ENCODE peak calls at places on chromosomes 3 and 15, in nine cellular contexts. U is HCT116, A is GM23338, R is Panc1, S is A549, F is SK-N-SH, V is HepG2, Z is GM12878, M is K562. H is an unnamed sample.

GRCh38 chr3:115885621-115886020 is 262.3 kb downstream of the GAP43 start:
- DNase-seq in U (no peak), A (peak), R (no peak), S (no peak), F (no peak), V (no peak), Z (no peak), M (no peak), H (no peak)

GRCh38 chr15:27679621-27680521 is 419.2 kb downstream of the OCA2 start:
- DNase-seq in U (no peak), A (peak), R (no peak), S (no peak), F (peak), V (no peak), Z (no peak), M (no peak), H (no peak)

GRCh38 chr15:33284336-33284735 is 26.4 kb upstream of the RYR3 start:
- DNase-seq in U (no peak), A (no peak), R (no peak), S (no peak), F (no peak), V (no peak), Z (no peak), M (no peak), H (no peak)

GRCh38 chr15:36959746-36960145 is 140.6 kb downstream of the MEIS2 start:
- DNase-seq in U (no peak), A (no peak), R (no peak), S (no peak), F (no peak), V (no peak), Z (no peak), M (no peak), H (no peak)

GRCh38 chr3:155339052-155339451 is 45.6 kb upstream of the STRIT1 start:
- DNase-seq in U (no peak), A (no peak), R (no peak), S (no peak), F (no peak), V (no peak), Z (no peak), M (no peak), H (no peak)

GRCh38 chr15:73746883-73747282 is 6.3 kb downstream of the INSYN1 start:
- DNase-seq in U (no peak), A (no peak), R (no peak), S (no peak), F (no peak), V (no peak), Z (no peak), M (no peak), H (no peak)

GRCh38 chr3:152382312-152383135 is 113.8 kb downstream of the MBNL1 start:
- DNase-seq in U (no peak), A (no peak), R (no peak), S (no peak), F (no peak), V (no peak), Z (no peak), M (no peak), H (no peak)

GRCh38 chr3:146464005-146464595 is 5.3 kb downstream of the PLSCR2 start:
- DNase-seq in U (no peak), A (no peak), R (no peak), S (no peak), F (no peak), V (no peak), Z (no peak), M (no peak), H (no peak)

GRCh38 chr15:45180201-45180600 is 7.6 kb downstream of the SHF start:
- DNase-seq in U (no peak), A (no peak), R (no peak), S (no peak), F (peak), V (no peak), Z (no peak), M (no peak), H (no peak)

GRCh38 chr15:78938608-78939488 is 6.0 kb downstream of the CTSH start:
- DNase-seq in U (no peak), A (no peak), R (no peak), S (no peak), F (no peak), V (no peak), Z (peak), M (no peak), H (peak)

GRCh38 chr15:74228723-74229081 is 7.4 kb upstream of the CCDC33 start:
- DNase-seq in U (no peak), A (peak), R (no peak), S (no peak), F (peak), V (no peak), Z (no peak), M (no peak), H (no peak)

GRCh38 chr3:188021502-188022040 is 132.4 kb upstream of the LPP start:
- DNase-seq in U (no peak), A (peak), R (no peak), S (no peak), F (no peak), V (peak), Z (no peak), M (no peak), H (no peak)

GRCh38 chr3:134754768-134755559 is 40.1 kb upstream of the EPHB1 start:
- DNase-seq in U (peak), A (peak), R (peak), S (peak), F (peak), V (peak), Z (no peak), M (peak), H (peak)

GRCh38 chr3:195119461-195120198 is 151.3 kb downstream of the XXYLT1 start:
- DNase-seq in U (no peak), A (peak), R (no peak), S (no peak), F (no peak), V (peak), Z (no peak), M (no peak), H (no peak)

GRCh38 chr3:24158756-24159155 is 213.7 kb downstream of the NR1D2 start:
- DNase-seq in U (no peak), A (no peak), R (no peak), S (no peak), F (no peak), V (no peak), Z (no peak), M (no peak), H (no peak)

GRCh38 chr15:76208786-76209424 is 102.4 kb downstream of the ETFA start:
- DNase-seq in U (no peak), A (no peak), R (no peak), S (no peak), F (no peak), V (no peak), Z (no peak), M (no peak), H (no peak)

GRCh38 chr3:11726146-11726545 is 82.4 kb upstream of the VGLL4 start:
- DNase-seq in U (no peak), A (no peak), R (no peak), S (no peak), F (no peak), V (no peak), Z (no peak), M (no peak), H (no peak)

GRCh38 chr3:18633002-18633401 is 207.9 kb upstream of the SATB1 start:
- DNase-seq in U (no peak), A (peak), R (no peak), S (no peak), F (no peak), V (no peak), Z (no peak), M (no peak), H (no peak)

GRCh38 chr3:156689589-156689988 is 15.2 kb downstream of the TIPARP start:
- DNase-seq in U (no peak), A (no peak), R (no peak), S (no peak), F (no peak), V (peak), Z (no peak), M (peak), H (no peak)

GRCh38 chr3:104360038-104360437 is 1006.7 kb upstream of the ALCAM start:
- DNase-seq in U (no peak), A (no peak), R (no peak), S (no peak), F (no peak), V (no peak), Z (no peak), M (no peak), H (no peak)

GRCh38 chr3:104353951-104354350 is 1012.8 kb upstream of the ALCAM start:
- DNase-seq in U (no peak), A (no peak), R (no peak), S (no peak), F (no peak), V (no peak), Z (no peak), M (no peak), H (no peak)

GRCh38 chr3:104362319-104362718 is 1004.4 kb upstream of the ALCAM start:
- DNase-seq in U (no peak), A (no peak), R (no peak), S (no peak), F (no peak), V (no peak), Z (no peak), M (no peak), H (no peak)

DNA sequence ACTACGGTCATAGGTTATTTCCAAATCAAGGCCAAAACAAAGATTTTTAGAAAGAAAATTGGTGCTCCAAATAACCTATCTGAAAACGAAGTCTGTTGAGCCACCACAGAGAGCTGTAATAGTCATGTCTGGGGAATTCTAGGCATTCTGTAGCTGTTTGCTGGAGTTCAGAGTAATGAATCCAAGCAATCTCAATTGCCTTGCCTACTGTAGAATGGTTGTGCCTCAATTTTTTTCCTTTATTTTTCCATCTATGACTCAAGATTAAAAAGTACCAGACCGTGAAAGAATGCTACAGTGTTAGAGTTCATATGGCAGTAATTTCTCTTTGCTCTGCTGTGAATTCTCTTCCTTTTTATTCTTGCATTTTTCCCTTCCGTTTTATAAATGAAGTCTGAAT is 1007.2 kb upstream of the ALCAM start:
- DNase-seq in U (no peak), A (peak), R (no peak), S (no peak), F (no peak), V (no peak), Z (no peak), M (no peak), H (no peak)
- TF ChIP-seq REST in U (no peak), A (no peak), R (no peak), S (no peak), F (no peak), V (no peak), Z (no peak), M (no peak), H (no peak)

GRCh38 chr3:50003766-50004278 is 63.9 kb downstream of the RBM6 start:
- DNase-seq in U (no peak), A (no peak), R (no peak), S (no peak), F (no peak), V (no peak), Z (no peak), M (no peak), H (no peak)

GRCh38 chr3:50003216-50003615 is 63.3 kb downstream of the RBM6 start:
- DNase-seq in U (no peak), A (no peak), R (no peak), S (no peak), F (no peak), V (no peak), Z (no peak), M (no peak), H (no peak)

GRCh38 chr3:49994476-49994875 is 54.5 kb downstream of the RBM6 start:
- DNase-seq in U (no peak), A (no peak), R (no peak), S (no peak), F (no peak), V (no peak), Z (no peak), M (no peak), H (no peak)

GRCh38 chr3:49997862-49998261 is 57.9 kb downstream of the RBM6 start:
- DNase-seq in U (no peak), A (no peak), R (no peak), S (no peak), F (no peak), V (no peak), Z (no peak), M (no peak), H (no peak)

DNA sequence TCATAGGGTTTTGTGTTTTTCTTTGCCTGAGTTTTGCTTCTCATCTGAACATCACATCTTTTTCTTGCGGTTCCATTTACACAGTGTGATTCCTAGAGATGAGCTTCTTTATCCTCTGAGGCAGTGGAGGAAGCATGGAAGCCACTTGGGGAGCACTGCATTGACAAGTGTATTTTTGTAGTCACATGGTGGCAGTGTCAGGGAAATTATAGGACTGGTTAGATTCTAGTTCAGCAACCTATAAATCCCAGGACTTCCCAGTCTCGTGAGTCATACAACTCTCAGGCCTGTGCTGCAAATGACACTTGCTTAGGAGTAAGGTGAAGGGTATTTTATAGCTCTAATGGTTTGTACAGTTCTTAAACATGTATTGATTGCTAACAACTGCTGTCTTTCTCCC is 58.4 kb downstream of the RBM6 start:
- DNase-seq in U (no peak), A (no peak), R (no peak), S (no peak), F (no peak), V (no peak), Z (no peak), M (no peak), H (no peak)
- H3K27ac ChIP-seq in U (no peak), A (no peak), R (no peak), S (no peak), F (no peak), V (no peak), Z (no peak), M (no peak), H (no peak)

DNA sequence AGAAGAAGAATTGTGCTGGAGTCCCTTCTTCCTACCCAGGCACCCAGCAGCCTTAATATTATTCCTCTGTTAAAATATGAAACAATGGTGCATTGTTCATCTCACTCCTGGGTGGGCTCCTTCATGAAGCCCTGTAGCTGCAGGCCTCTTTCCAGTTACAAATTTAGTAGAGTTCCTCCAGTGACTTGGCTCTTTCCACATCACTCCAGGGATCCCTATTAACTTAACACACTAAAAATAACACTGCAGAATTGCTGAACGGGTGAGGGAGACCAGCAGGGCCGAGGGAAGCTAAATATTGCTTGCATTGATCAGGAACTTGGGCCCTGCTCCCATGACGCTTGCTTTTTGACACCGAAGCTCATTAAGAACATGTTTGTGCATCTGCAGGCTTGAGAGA is 142.3 kb downstream of the PDCD6IP start:
- DNase-seq in U (no peak), A (no peak), R (no peak), S (no peak), F (no peak), V (no peak), Z (no peak), M (no peak), H (no peak)
- H3K4me3 ChIP-seq in U (no peak), A (no peak), R (no peak), S (no peak), F (no peak), V (no peak), Z (no peak), M (no peak), H (no peak)

DNA sequence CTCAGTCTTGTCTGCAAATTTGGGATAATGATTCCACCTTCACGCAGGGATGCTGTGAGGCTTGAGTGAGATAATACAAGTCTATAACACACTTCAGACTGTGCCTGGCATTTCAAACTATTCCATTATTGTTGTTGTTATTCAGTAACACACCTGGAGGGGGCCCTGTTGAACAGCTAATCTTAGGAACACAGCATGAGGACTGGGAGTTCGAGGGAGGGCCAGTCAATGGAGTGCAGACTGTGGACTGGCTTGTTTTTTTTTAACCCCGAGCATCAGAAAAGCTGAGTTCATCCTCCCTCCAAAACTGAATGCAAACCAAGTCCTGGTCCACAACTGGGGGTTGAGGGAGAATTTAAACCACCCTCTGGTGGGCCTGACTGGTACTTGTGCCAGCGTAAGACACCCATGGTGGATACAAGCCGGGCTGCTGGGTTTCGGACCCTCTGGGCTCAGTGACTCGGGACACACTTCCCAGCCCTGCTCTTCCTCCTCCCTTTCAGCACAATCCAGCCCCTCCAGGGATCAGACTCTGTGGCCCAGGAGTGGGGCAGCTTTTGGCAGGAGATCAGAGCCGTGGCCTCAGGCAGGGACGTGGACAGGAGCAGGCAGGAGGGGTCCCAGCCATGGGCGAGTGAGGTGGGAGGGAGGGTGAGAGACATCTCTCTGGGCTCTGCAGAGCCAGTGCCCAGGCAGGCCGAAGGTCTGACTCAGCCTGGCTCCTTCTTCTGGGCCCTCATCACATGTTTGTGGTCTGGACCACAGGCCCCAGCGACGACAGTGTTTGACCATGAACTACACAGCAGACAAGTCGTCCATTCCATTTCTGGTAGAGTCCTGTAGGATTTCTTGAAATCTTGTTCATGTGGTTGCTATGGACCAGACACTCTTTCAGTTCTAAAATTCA is 36.3 kb upstream of the MEX3B start:
- DNase-seq in U (no peak), A (peak), R (no peak), S (no peak), F (peak), V (no peak), Z (no peak), M (peak), H (no peak)
- TF ChIP-seq REST in U (no peak), A (no peak), R (no peak), S (no peak), F (no peak), V (no peak), Z (no peak), M (no peak), H (no peak)

GRCh38 chr3:42514876-42515275 is 12.4 kb downstream of the VIPR1 start:
- DNase-seq in U (no peak), A (no peak), R (no peak), S (no peak), F (no peak), V (no peak), Z (no peak), M (no peak), H (no peak)

GRCh38 chr3:42513121-42513520 is 10.7 kb downstream of the VIPR1 start:
- DNase-seq in U (no peak), A (no peak), R (no peak), S (no peak), F (no peak), V (no peak), Z (no peak), M (no peak), H (no peak)

GRCh38 chr3:42511196-42511595 is 8.8 kb downstream of the VIPR1 start:
- DNase-seq in U (no peak), A (no peak), R (no peak), S (no peak), F (no peak), V (no peak), Z (no peak), M (no peak), H (no peak)

GRCh38 chr3:42515391-42515916 is 13.0 kb downstream of the VIPR1 start:
- DNase-seq in U (no peak), A (no peak), R (no peak), S (no peak), F (no peak), V (no peak), Z (no peak), M (no peak), H (no peak)

DNA sequence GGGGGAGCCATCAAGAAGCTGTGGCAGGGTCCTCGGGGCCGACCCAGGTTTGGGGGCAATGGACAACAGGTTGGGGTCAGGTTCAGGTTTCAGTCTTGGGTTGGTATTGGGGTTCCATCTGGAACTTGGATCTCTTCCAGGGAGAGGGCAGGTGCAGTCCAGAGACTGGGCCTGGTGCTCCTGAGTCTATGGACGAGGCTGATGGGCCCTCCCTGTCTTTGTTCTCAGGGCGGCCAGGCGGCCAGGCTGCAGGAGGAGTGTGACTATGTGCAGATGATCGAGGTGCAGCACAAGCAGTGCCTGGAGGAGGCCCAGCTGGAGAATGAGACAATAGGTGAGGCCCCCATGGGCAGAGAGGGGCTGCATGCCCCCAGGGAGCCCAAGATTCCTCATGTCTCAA is 11.1 kb downstream of the VIPR1 start:
- DNase-seq in U (no peak), A (no peak), R (no peak), S (no peak), F (no peak), V (no peak), Z (no peak), M (no peak), H (no peak)
- H3K27ac ChIP-seq in U (no peak), A (no peak), R (no peak), S (no peak), F (no peak), V (no peak), Z (no peak), M (no peak), H (no peak)

GRCh38 chr15:62935300-62936081 is 107.1 kb upstream of the TPM1 start:
- DNase-seq in U (no peak), A (no peak), R (no peak), S (no peak), F (peak), V (peak), Z (no peak), M (no peak), H (no peak)

GRCh38 chr15:62931650-62932049 is 110.9 kb upstream of the TPM1 start:
- DNase-seq in U (no peak), A (no peak), R (no peak), S (no peak), F (no peak), V (no peak), Z (no peak), M (no peak), H (no peak)

GRCh38 chr15:62933388-62933787 is 109.2 kb upstream of the TPM1 start:
- DNase-seq in U (no peak), A (no peak), R (no peak), S (no peak), F (no peak), V (no peak), Z (no peak), M (no peak), H (no peak)

GRCh38 chr15:62934236-62934971 is 108.1 kb upstream of the TPM1 start:
- DNase-seq in U (no peak), A (no peak), R (no peak), S (no peak), F (peak), V (no peak), Z (no peak), M (no peak), H (no peak)

GRCh38 chr15:62932436-62932835 is 110.1 kb upstream of the TPM1 start:
- DNase-seq in U (no peak), A (no peak), R (no peak), S (no peak), F (no peak), V (no peak), Z (no peak), M (no peak), H (no peak)
- H3K4me3 ChIP-seq in U (no peak), A (no peak), R (no peak), S (no peak), F (no peak), V (no peak), Z (no peak), M (no peak), H (no peak)

GRCh38 chr3:177357352-177358084 is 160.2 kb upstream of the TBL1XR1 start:
- DNase-seq in U (peak), A (peak), R (peak), S (peak), F (peak), V (peak), Z (no peak), M (peak), H (peak)
- TF ChIP-seq REST in U (no peak), A (no peak), R (no peak), S (no peak), F (no peak), V (no peak), Z (no peak), M (no peak), H (no peak)